ENCODE peak calls at places on chromosome 20, in six cellular contexts. T is NCI-H82; H is fibroblast of the aortic adventitia; I is central memory CD4-positive, alpha-beta T cell; L is activated effector memory CD4-positive, alpha-beta T cell treated with anti-CD3 and anti-CD28 coated beads, Interleukin-2, amount 50 U/mL, for 16 hours; O is memory B cell. U is an unnamed sample.

GRCh38 chr20:31713312-31714049 is 9.2 kb downstream of the BCL2L1 start:
- DNase-seq in O (no peak), L (no peak), H (peak; percentile 90), I (no peak), T (no peak), U (no peak)

GRCh38 chr20:37579091-37579490 is 51.4 kb upstream of the BLCAP start:
- DNase-seq in T (no peak), H (no peak), O (no peak), L (no peak), I (no peak), U (peak; percentile 55)

GRCh38 chr20:21613512-21613911 is 92.0 kb upstream of the PAX1 start:
- DNase-seq in L (no peak), O (no peak), T (peak; percentile 26), I (no peak), H (no peak), U (peak; percentile 75)

GRCh38 chr20:62830821-62831220 is 14.0 kb downstream of the COL9A3 start:
- DNase-seq in T (no peak), O (no peak), L (no peak), H (no peak), I (no peak), U (no peak)

GRCh38 chr20:38453941-38454340 is 18.7 kb upstream of the RALGAPB start:
- DNase-seq in T (no peak), I (no peak), H (no peak), L (peak; percentile 25), O (no peak), U (no peak)

GRCh38 chr20:25064561-25064960 is 6.6 kb upstream of the ACSS1 start:
- DNase-seq in H (no peak), I (no peak), T (no peak), L (peak; percentile 47), O (no peak), U (no peak)

GRCh38 chr20:20078041-20078440 is 25.7 kb downstream of the CFAP61 start:
- DNase-seq in L (no peak), T (no peak), I (no peak), H (no peak), O (no peak), U (no peak)

GRCh38 chr20:38426006-38426405 is 9.1 kb downstream of the SNHG17 start:
- DNase-seq in L (no peak), I (no peak), T (no peak), O (no peak), H (peak; percentile 87), U (no peak)

GRCh38 chr20:4894981-4895381 is 106.3 kb downstream of the SLC23A2 start:
- DNase-seq in H (no peak), L (no peak), O (no peak), I (no peak), T (no peak), U (no peak)

GRCh38 chr20:4812216-4812615 is 90.5 kb downstream of the PRND start:
- DNase-seq in L (peak; percentile 70), O (no peak), T (no peak), I (no peak), H (no peak), U (no peak)

GRCh38 chr20:63351380-63351700 is 9.8 kb downstream of the CHRNA4 start:
- DNase-seq in L (no peak), H (no peak), I (no peak), T (no peak), O (no peak), U (no peak)

GRCh38 chr20:29497261-29497671 is 1760.2 kb upstream of the DEFB115 start:
- DNase-seq in L (peak; percentile 75), H (peak; percentile 4), O (no peak), I (peak; percentile 33), T (peak; percentile 99), U (peak; percentile 42)

GRCh38 chr20:21339499-21339898 is 36.4 kb downstream of the XRN2 start:
- DNase-seq in T (no peak), H (no peak), I (no peak), O (no peak), L (no peak), U (no peak)

GRCh38 chr20:6588296-6588695 is 179.2 kb upstream of the BMP2 start:
- DNase-seq in O (no peak), H (peak; percentile 40), I (no peak), L (no peak), T (no peak), U (no peak)

GRCh38 chr20:44979090-44979621 is 12.8 kb downstream of the STK4 start:
- DNase-seq in I (peak; percentile 87), O (peak; percentile 69), L (peak; percentile 84), H (no peak), T (no peak), U (no peak)

GRCh38 chr20:1711826-1712601 is 54.4 kb upstream of the SIRPG start:
- DNase-seq in H (peak; percentile 10), T (peak; percentile 8), L (no peak), O (no peak), I (no peak), U (no peak)

GRCh38 chr20:10263385-10264165 is 44.9 kb downstream of the SNAP25 start:
- DNase-seq in O (no peak), T (no peak), H (no peak), I (no peak), L (no peak), U (no peak)

GRCh38 chr20:61014486-61014885 is 237.6 kb upstream of the CDH4 start:
- DNase-seq in H (no peak), T (no peak), I (no peak), O (no peak), L (no peak), U (no peak)

GRCh38 chr20:14853079-14853478 is 515.7 kb upstream of the FLRT3 start:
- DNase-seq in O (no peak), H (no peak), I (no peak), T (no peak), L (no peak), U (no peak)

GRCh38 chr20:16947346-16947943 is 199.3 kb downstream of the OTOR start:
- DNase-seq in H (no peak), O (no peak), I (no peak), T (no peak), L (no peak), U (no peak)

GRCh38 chr20:1619861-1620444 is at the start of gene SIRPB1:
- DNase-seq in H (no peak), O (no peak), T (no peak), I (no peak), L (no peak), U (no peak)

GRCh38 chr20:63657260-63657936 is 714 bp upstream of the RTEL1 start:
- DNase-seq in H (no peak), L (no peak), I (no peak), O (no peak), T (peak; percentile 61), U (no peak)

GRCh38 chr20:35010405-35011192 is 54.9 kb downstream of the MYH7B start:
- DNase-seq in I (no peak), T (no peak), H (no peak), L (peak; percentile 45), O (no peak), U (no peak)